ENCODE peak calls at places on chromosomes 16 and 17, in six cellular contexts. J is neural progenitor cell, R is fibroblast of lung, M is GM23248, Y is PC-3, C is endothelial cell of umbilical vein. F is an unnamed sample.
A peak's percentile ranks its signal among the peaks of the same experiment; 100 is the strongest.

GRCh38 chr17:8939496-8940334 is 25.8 kb downstream of the PIK3R5 start:
- DNase-seq in M (no peak), Y (no peak), C (no peak), J (no peak), R (no peak), F (no peak)

GRCh38 chr16:73171901-73172619 is 124.1 kb upstream of the ZFHX3 start:
- DNase-seq in M (no peak), C (no peak), J (no peak), R (no peak), Y (no peak), F (no peak)

GRCh38 chr17:77313831-77314230 is 173.1 kb downstream of the SEC14L1 start:
- DNase-seq in J (no peak), R (no peak), M (no peak), Y (no peak), C (no peak), F (no peak)

GRCh38 chr16:31488630-31489564 is 6.0 kb downstream of the SLC5A2 start:
- DNase-seq in R (no peak), Y (no peak), J (no peak), M (no peak), C (no peak), F (no peak)

GRCh38 chr16:86444274-86445060 is 65.9 kb upstream of the FOXF1 start:
- DNase-seq in M (no peak), C (peak; percentile 55), Y (no peak), J (no peak), R (peak; percentile 19), F (no peak)

GRCh38 chr16:72890587-72890986 is 157.3 kb downstream of the ZFHX3 start:
- DNase-seq in R (no peak), J (no peak), Y (no peak), M (no peak), C (no peak), F (no peak)

GRCh38 chr17:78727476-78728229 is 54.4 kb downstream of the CYTH1 start:
- DNase-seq in J (no peak), Y (no peak), M (no peak), R (no peak), C (no peak), F (no peak)

GRCh38 chr16:47043200-47043599 is 69.7 kb upstream of the DNAJA2 start:
- DNase-seq in M (no peak), C (no peak), R (no peak), J (no peak), Y (no peak), F (no peak)

GRCh38 chr17:38451030-38451839 is 23.0 kb downstream of the ARHGAP23 start:
- DNase-seq in C (peak; percentile 81), Y (no peak), R (peak; percentile 89), M (peak; percentile 71), J (peak; percentile 68), F (peak; percentile 92)

GRCh38 chr16:35792516-35793285 is 2333.3 kb downstream of the TP53TG3F start:
- DNase-seq in M (no peak), R (no peak), Y (no peak), C (no peak), J (no peak), F (no peak)
- H3K9me3 ChIP-seq in M (no peaks in the 10 kb centered on the region), R (no peaks in the 10 kb centered on the region), Y (no peaks in the 10 kb centered on the region), C (peaks cover 9% of the 10 kb centered on the region), J (peaks cover 20% of the 10 kb centered on the region), F (no peaks in the 10 kb centered on the region)

GRCh38 chr16:50469744-50470301 is 78.4 kb upstream of the NKD1 start:
- DNase-seq in Y (no peak), C (no peak), M (no peak), J (peak; percentile 68), R (no peak), F (no peak)

GRCh38 chr16:50468749-50469078 is 79.5 kb upstream of the NKD1 start:
- DNase-seq in M (no peak), C (no peak), Y (no peak), J (no peak), R (no peak), F (no peak)

GRCh38 chr16:50467559-50467942 is 80.6 kb upstream of the NKD1 start:
- DNase-seq in M (no peak), C (no peak), J (no peak), Y (no peak), R (no peak), F (no peak)

GRCh38 chr16:50469121-50469743 is 79.0 kb upstream of the NKD1 start:
- DNase-seq in M (no peak), J (no peak), Y (no peak), R (no peak), C (no peak), F (no peak)

GRCh38 chr16:50467943-50468748 is 80.0 kb upstream of the NKD1 start:
- DNase-seq in M (peak; percentile 24), J (peak; percentile 93), R (peak; percentile 28), Y (no peak), C (no peak), F (no peak)
- TF ChIP-seq EZH2 in M (no peak), J (no peak), R (no peak), Y (no peak), C (peak; percentile 28), F (no peak)

GRCh38 chr17:50093807-50094206 is 1.3 kb upstream of the PDK2 start:
- DNase-seq in Y (no peak), R (no peak), M (no peak), C (no peak), J (no peak), F (no peak)

GRCh38 chr17:50090071-50090470 is 5.1 kb upstream of the PDK2 start:
- DNase-seq in M (no peak), Y (no peak), J (no peak), C (no peak), R (no peak), F (no peak)

GRCh38 chr17:50088952-50089825 is 6.0 kb upstream of the PDK2 start:
- DNase-seq in C (no peak), M (no peak), Y (no peak), J (no peak), R (no peak), F (no peak)

GRCh38 chr17:50093246-50093645 is 1.9 kb upstream of the PDK2 start:
- DNase-seq in R (no peak), C (no peak), M (no peak), Y (peak; percentile 30), J (no peak), F (peak; percentile 37)

GRCh38 chr17:50090971-50091950 is 3.9 kb upstream of the PDK2 start:
- DNase-seq in J (no peak), M (no peak), R (no peak), C (no peak), Y (no peak), F (no peak)
- H2AFZ ChIP-seq in J (no peak overlapping the region), M (no peak overlapping the region), R (no peak overlapping the region), C (no peak overlapping the region), Y (no peak overlapping the region), F (no peak overlapping the region)

GRCh38 chr16:35664091-35664693 is 2204.8 kb downstream of the TP53TG3F start:
- DNase-seq in C (no peak), M (no peak), R (no peak), Y (no peak), J (no peak), F (no peak)
- H3K9me3 ChIP-seq in C (peaks cover 2% of the 10 kb centered on the region), M (no peaks in the 10 kb centered on the region), R (no peaks in the 10 kb centered on the region), Y (no peaks in the 10 kb centered on the region), J (peaks cover 47% of the 10 kb centered on the region), F (no peaks in the 10 kb centered on the region)

GRCh38 chr17:74199306-74200092 is 4.0 kb upstream of the RPL38 start:
- DNase-seq in J (peak; percentile 78), R (peak; percentile 26), M (peak; percentile 74), C (peak; percentile 50), Y (peak; percentile 83), F (peak; percentile 72)

GRCh38 chr17:74203439-74204240 is at the start of gene RPL38:
- DNase-seq in C (peak; percentile 97), Y (peak; percentile 99), J (peak; percentile 96), M (peak; percentile 97), R (peak; percentile 97), F (peak; percentile 90)

GRCh38 chr17:74202879-74203432 is 522 bp upstream of the RPL38 start:
- DNase-seq in J (no peak), Y (peak; percentile 9), R (no peak), M (no peak), C (no peak), F (no peak)

GRCh38 chr17:74200112-74200511 is 3.4 kb upstream of the RPL38 start:
- DNase-seq in C (no peak), J (no peak), M (no peak), Y (no peak), R (no peak), F (no peak)

DNA sequence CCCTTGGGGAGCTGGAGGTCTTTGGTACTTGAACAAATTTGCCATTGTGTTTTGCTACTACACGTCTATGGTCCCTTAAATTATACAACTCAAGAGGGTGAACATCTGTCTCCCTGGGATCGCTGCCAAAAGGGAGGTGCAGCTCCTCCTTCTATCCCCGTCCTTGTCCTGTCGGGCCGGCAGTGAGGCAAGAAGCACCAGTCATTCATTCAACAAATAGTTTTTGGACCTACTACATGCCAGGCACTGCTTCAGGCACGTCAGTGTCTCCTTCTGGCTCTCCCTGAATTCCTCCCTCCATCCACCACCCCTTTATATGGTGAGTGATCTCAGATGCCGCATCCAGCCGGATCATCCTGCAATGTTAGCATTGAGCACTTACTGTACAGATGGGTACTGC is 2.2 kb upstream of the RPL38 start:
- DNase-seq in R (no peak), C (no peak), J (no peak), M (peak; percentile 70), Y (peak; percentile 53), F (no peak)
- TF ChIP-seq EZH2 in R (no peak), C (no peak), J (no peak), M (no peak), Y (peak; percentile 43), F (peak; percentile 37)

DNA sequence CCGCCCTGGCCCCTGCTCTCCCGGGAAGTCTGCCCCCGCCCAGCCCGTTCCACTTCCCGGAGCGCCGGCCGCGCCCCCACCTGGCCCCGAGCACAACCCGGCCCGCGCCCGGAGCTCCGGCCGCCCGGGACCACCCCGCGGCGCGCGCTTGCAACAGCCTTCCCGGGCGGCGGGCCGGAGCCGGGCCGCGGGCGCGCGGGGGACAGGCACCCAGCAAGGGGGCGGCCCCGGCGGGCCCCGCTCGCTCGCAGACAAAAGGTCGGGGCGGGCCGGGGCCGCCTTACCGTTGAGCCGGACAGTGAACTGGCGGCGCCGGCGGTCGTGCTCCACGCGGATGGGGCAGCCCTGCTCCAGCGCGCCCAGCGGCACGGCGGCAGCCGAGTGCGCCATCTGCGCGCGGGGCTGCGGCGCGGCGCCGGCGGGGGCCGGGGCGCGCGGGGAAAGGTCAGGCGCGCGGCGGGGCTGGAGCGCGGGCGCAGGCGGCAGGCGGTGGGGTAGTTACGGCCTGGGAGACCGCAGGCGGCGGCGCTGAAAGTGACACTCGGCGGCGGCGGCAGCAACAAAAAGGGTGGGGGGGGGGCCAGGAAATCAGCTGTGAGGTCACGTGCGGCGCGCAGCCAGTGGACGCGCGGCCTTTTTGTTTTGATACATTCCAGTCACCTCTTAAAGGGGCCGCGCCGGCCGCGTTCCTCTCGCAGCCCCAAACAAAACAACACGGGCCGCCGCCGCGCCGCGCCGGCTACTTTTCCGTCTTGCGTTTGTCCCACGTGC is at the start of gene NATD1:
- DNase-seq in M (peak; percentile 93), C (peak; percentile 80), R (peak; percentile 80), Y (peak; percentile 75), J (peak; percentile 96), F (peak; percentile 66)
- H2AFZ ChIP-seq in M (peak within 1 kb of the TSS; percentile 99), C (peak within 1 kb of the TSS; percentile 95), R (peak within 1 kb of the TSS; percentile 90), Y (peak within 1 kb of the TSS; percentile 74), J (peak within 1 kb of the TSS; percentile 98), F (peak within 1 kb of the TSS; percentile 73)

GRCh38 chr17:70327279-70327678 is 157.9 kb downstream of the KCNJ2 start:
- DNase-seq in C (no peak), M (no peak), Y (no peak), J (no peak), R (no peak), F (no peak)
- H3K9me3 ChIP-seq in C (no peaks in the 10 kb centered on the region), M (no peaks in the 10 kb centered on the region), Y (no peaks in the 10 kb centered on the region), J (no peaks in the 10 kb centered on the region), R (no peaks in the 10 kb centered on the region), F (no peaks in the 10 kb centered on the region)

F was measured in PC-9.